ENCODE peak calls at places on chromosomes 12 and 14, in four cellular contexts. M is H9, J is IMR-90, B is H1. K is an unnamed sample.

GRCh38 chr14:67911506-67911905 is 91.9 kb downstream of the RAD51B start:
- DNase-seq in B (no peak), J (peak; percentile 28), M (no peak), K (no peak)

GRCh38 chr12:39300799-39301198 is 142.1 kb downstream of the KIF21A start:
- DNase-seq in B (no peak), M (no peak), J (no peak), K (no peak)

GRCh38 chr12:124007810-124008570 is 35.0 kb downstream of the ZNF664 start:
- DNase-seq in J (peak; percentile 75), B (no peak), M (no peak), K (no peak)

GRCh38 chr12:19161251-19161650 is 31.7 kb downstream of the PLEKHA5 start:
- DNase-seq in M (no peak), J (no peak), B (no peak), K (no peak)

GRCh38 chr12:68981536-68981935 is 48.6 kb upstream of the CPM start:
- DNase-seq in J (peak; percentile 76), B (no peak), M (no peak), K (peak; percentile 5)

GRCh38 chr14:36973806-36974442 is 198.5 kb downstream of the SLC25A21 start:
- DNase-seq in B (no peak), M (no peak), J (peak; percentile 83), K (no peak)

GRCh38 chr12:114774181-114774580 is 90.2 kb upstream of the TBX3 start:
- DNase-seq in M (no peak), B (no peak), J (peak; percentile 85), K (peak; percentile 69)

GRCh38 chr12:48969847-48970701 is 1.5 kb downstream of the WNT10B start:
- DNase-seq in B (no peak), M (peak; percentile 50), J (no peak), K (peak; percentile 44)

GRCh38 chr12:125140918-125141573 is 75.8 kb downstream of the AACS start:
- DNase-seq in B (no peak), J (peak; percentile 76), M (no peak), K (peak; percentile 30)

GRCh38 chr14:85416771-85417170 is 113.2 kb upstream of the FLRT2 start:
- DNase-seq in M (no peak), B (no peak), J (peak; percentile 77), K (no peak)

DNA sequence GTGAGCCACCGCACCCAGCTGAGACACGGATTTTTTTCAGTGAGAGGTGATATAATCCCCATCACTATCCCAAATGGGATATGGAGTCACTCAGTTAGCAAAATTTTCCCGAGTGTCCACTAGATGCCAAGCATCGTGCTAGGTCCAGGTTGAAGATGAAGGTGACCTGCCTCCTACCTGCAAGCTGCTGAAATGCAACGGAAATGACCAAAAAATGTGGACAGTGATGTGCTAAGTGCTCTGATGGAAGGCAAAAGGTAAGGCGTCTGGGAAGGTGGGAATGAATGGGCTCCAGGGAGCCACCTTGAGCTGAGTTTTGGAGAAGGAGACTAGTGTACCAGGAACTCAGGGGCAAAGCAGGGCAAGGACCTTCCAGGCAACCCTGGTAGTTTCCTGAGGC is 64.6 kb downstream of the CALM1 start:
- DNase-seq in J (no peak), M (no peak), B (no peak), K (no peak)
- H3K56ac ChIP-seq in J (no peak overlapping the region), M (no peak overlapping the region), B (no peak overlapping the region), K (no peak overlapping the region)

GRCh38 chr12:62866451-62867082 is 68.4 kb downstream of the PPM1H start:
- DNase-seq in B (no peak), M (peak; percentile 52), J (peak; percentile 77), K (peak; percentile 95)

GRCh38 chr12:62862259-62862881 is 72.6 kb downstream of the PPM1H start:
- DNase-seq in B (no peak), J (peak; percentile 57), M (no peak), K (no peak)

GRCh38 chr12:62868820-62869219 is 66.1 kb downstream of the PPM1H start:
- DNase-seq in B (no peak), M (no peak), J (no peak), K (no peak)

GRCh38 chr12:62865090-62865489 is 69.9 kb downstream of the PPM1H start:
- DNase-seq in M (no peak), J (no peak), B (no peak), K (no peak)

GRCh38 chr12:62865860-62866407 is 69.0 kb downstream of the PPM1H start:
- DNase-seq in B (no peak), M (peak; percentile 62), J (peak; percentile 57), K (peak; percentile 95)
- H3K56ac ChIP-seq in B (no peak overlapping the region), M (no peak overlapping the region), J (peak overlapping the region; percentile 62), K (peak overlapping the region; percentile 63)

GRCh38 chr14:33359288-33359881 is 420.7 kb downstream of the NPAS3 start:
- DNase-seq in J (no peak), M (no peak), B (no peak), K (no peak)

GRCh38 chr14:33363687-33364086 is 425.0 kb downstream of the NPAS3 start:
- DNase-seq in B (no peak), J (no peak), M (no peak), K (no peak)

GRCh38 chr14:33362934-33363333 is 424.3 kb downstream of the NPAS3 start:
- DNase-seq in M (no peak), J (no peak), B (no peak), K (peak; percentile 51)

GRCh38 chr14:33369041-33369440 is 430.4 kb downstream of the NPAS3 start:
- DNase-seq in J (no peak), M (no peak), B (no peak), K (no peak)

GRCh38 chr14:33364536-33364935 is 425.9 kb downstream of the NPAS3 start:
- DNase-seq in B (no peak), M (no peak), J (no peak), K (peak; percentile 68)
- H3K56ac ChIP-seq in B (no peak overlapping the region), M (no peak overlapping the region), J (no peak overlapping the region), K (no peak overlapping the region)

GRCh38 chr12:3309805-3310204 is 181.2 kb upstream of the PRMT8 start:
- DNase-seq in M (no peak), J (no peak), B (no peak), K (no peak)
- H3K56ac ChIP-seq in M (no peak overlapping the region), J (no peak overlapping the region), B (no peak overlapping the region), K (no peak overlapping the region)

GRCh38 chr12:103637429-103637828 is 50.4 kb downstream of the STAB2 start:
- DNase-seq in B (no peak), J (no peak), M (no peak), K (no peak)

GRCh38 chr12:103640410-103640809 is 53.3 kb downstream of the STAB2 start:
- DNase-seq in J (no peak), M (no peak), B (no peak), K (no peak)

GRCh38 chr12:103642240-103642864 is 55.3 kb downstream of the STAB2 start:
- DNase-seq in B (no peak), M (no peak), J (no peak), K (no peak)

GRCh38 chr12:103640831-103641230 is 53.8 kb downstream of the STAB2 start:
- DNase-seq in B (no peak), J (no peak), M (no peak), K (no peak)

DNA sequence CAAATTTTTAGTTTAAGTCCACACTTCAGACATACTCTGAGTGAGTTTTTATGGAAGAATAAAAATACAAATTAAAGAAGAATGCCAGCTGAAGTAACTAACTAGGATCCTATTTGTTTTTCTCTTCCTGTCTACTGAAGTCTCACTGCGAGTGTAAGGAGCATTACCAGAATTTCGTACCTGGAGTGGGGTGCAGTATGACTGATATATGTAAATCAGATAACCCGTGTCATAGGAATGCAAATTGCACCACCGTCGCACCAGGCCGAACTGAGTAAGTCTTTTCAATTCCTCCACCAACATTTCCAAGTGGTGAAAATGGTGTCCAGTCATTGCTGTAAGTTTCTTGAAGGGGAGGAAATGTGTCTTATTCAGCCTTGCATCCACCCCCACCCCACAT is 52.9 kb downstream of the STAB2 start:
- DNase-seq in J (no peak), B (no peak), M (no peak), K (no peak)
- H3K56ac ChIP-seq in J (no peak overlapping the region), B (no peak overlapping the region), M (no peak overlapping the region), K (no peak overlapping the region)

GRCh38 chr12:13603951-13604350 is 377.5 kb downstream of the GRIN2B start:
- DNase-seq in M (no peak), J (no peak), B (no peak), K (no peak)
- H3K56ac ChIP-seq in M (no peak overlapping the region), J (no peak overlapping the region), B (no peak overlapping the region), K (no peak overlapping the region)

GRCh38 chr14:95901014-95901413 is 24.4 kb downstream of the TUNAR start:
- DNase-seq in M (no peak), B (no peak), J (peak; percentile 33), K (no peak)

GRCh38 chr14:95903616-95904107 is 27.0 kb downstream of the TUNAR start:
- DNase-seq in J (no peak), M (no peak), B (no peak), K (no peak)

GRCh38 chr14:95910628-95911027 is 34.0 kb downstream of the TUNAR start:
- DNase-seq in M (no peak), J (no peak), B (no peak), K (peak; percentile 58)

DNA sequence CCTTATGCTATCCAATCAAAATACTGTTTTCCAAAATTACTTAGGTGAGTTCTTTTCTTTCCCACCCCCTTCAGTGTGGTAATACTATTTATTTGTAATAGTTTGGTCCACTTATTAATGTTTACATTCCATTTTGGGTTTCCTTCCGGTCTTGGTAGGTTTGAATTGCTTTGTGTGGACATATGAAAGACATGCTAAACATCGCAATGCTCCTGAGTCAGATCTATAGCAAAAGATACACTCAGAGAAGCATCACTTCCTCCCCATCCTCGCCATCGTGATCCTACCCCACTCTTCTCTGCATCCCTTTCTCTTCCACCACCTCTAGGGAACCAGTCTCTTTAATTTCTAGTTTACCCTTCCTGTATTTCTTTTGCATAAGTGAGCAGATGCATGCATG is 30.0 kb downstream of the TUNAR start:
- DNase-seq in M (no peak), B (no peak), J (peak; percentile 2), K (no peak)
- H3K56ac ChIP-seq in M (no peak overlapping the region), B (no peak overlapping the region), J (no peak overlapping the region), K (no peak overlapping the region)